ENCODE peak calls at places on chromosome 12, in five cellular contexts. K is CD8-positive, alpha-beta memory T cell; R is foreskin melanocyte; Y is NCI-H748 treated with DMSO at 0.1 percent for 48 hours; C is MCF 10A. E is an unnamed sample.

GRCh38 chr12:94353130-94353529 is 106.5 kb downstream of the CEP83 start:
- DNase-seq in R (no peak), Y (no peak), C (no peak), K (no peak), E (no peak)

GRCh38 chr12:118190266-118190665 is 54.3 kb downstream of the PEBP1 start:
- DNase-seq in C (no peak), Y (peak), R (peak), K (no peak), E (no peak)

GRCh38 chr12:91178139-91178561 is 4.5 kb downstream of the DCN start:
- DNase-seq in R (no peak), Y (no peak), K (no peak), C (peak), E (no peak)

GRCh38 chr12:90836689-90837088 is 118.3 kb downstream of the CCER1 start:
- DNase-seq in R (no peak), K (no peak), Y (no peak), C (no peak), E (no peak)

GRCh38 chr12:106602071-106602470 is 19.3 kb downstream of the RFX4 start:
- DNase-seq in K (no peak), Y (no peak), C (no peak), R (no peak), E (no peak)

GRCh38 chr12:65139389-65139788 is 18.3 kb upstream of the WIF1 start:
- DNase-seq in C (no peak), R (no peak), K (no peak), Y (no peak), E (no peak)

GRCh38 chr12:92933606-92934005 is 4.5 kb upstream of the EEA1 start:
- DNase-seq in R (no peak), Y (no peak), K (no peak), C (no peak), E (no peak)

GRCh38 chr12:46357438-46358324 is 14.9 kb downstream of the SLC38A2 start:
- DNase-seq in C (peak), R (no peak), K (no peak), Y (no peak), E (peak)

GRCh38 chr12:96585977-96586376 is 96.6 kb downstream of the CFAP54 start:
- DNase-seq in K (no peak), C (no peak), Y (no peak), R (no peak), E (no peak)

GRCh38 chr12:2642176-2642892 is 152.4 kb upstream of the FKBP4 start:
- DNase-seq in Y (no peak), K (no peak), C (no peak), R (no peak), E (no peak)

GRCh38 chr12:93442411-93443340 is 929 bp upstream of the UBE2N start:
- DNase-seq in R (no peak), K (no peak), C (no peak), Y (no peak), E (no peak)

GRCh38 chr12:23140710-23141109 is 515.7 kb downstream of the ETNK1 start:
- DNase-seq in Y (no peak), C (no peak), K (no peak), R (no peak), E (no peak)

GRCh38 chr12:97940629-97941028 is 478.0 kb downstream of the RMST start:
- DNase-seq in K (no peak), R (no peak), Y (no peak), C (no peak), E (no peak)

GRCh38 chr12:2479866-2480510 is 314.8 kb upstream of the FKBP4 start:
- DNase-seq in R (no peak), C (no peak), Y (no peak), K (no peak), E (no peak)

GRCh38 chr12:119704065-119704747 is 36.3 kb downstream of the PRKAB1 start:
- DNase-seq in C (peak), R (no peak), Y (no peak), K (no peak), E (no peak)

GRCh38 chr12:88416786-88417185 is 163.5 kb downstream of the KITLG start:
- DNase-seq in C (no peak), K (no peak), Y (no peak), R (no peak), E (no peak)

GRCh38 chr12:127822743-127823433 is 444.1 kb upstream of the TMEM132C start:
- DNase-seq in Y (no peak), R (no peak), C (no peak), K (no peak), E (no peak)

GRCh38 chr12:75979181-75979580 is 52.4 kb downstream of the PHLDA1 start:
- DNase-seq in Y (no peak), C (peak), R (peak), K (peak), E (no peak)

GRCh38 chr12:697426-697825 is 34.2 kb upstream of the NINJ2 start:
- DNase-seq in K (no peak), R (no peak), Y (no peak), C (no peak), E (no peak)

GRCh38 chr12:3563966-3564365 is 73.0 kb downstream of the PRMT8 start:
- DNase-seq in R (no peak), Y (no peak), C (no peak), K (no peak), E (no peak)

GRCh38 chr12:66837311-66837627 is 158.4 kb upstream of the GRIP1 start:
- DNase-seq in K (no peak), R (no peak), Y (no peak), C (no peak), E (no peak)

GRCh38 chr12:108611884-108612415 is 14.1 kb upstream of the TMEM119 start:
- DNase-seq in Y (no peak), K (peak), C (peak), R (no peak), E (peak)

GRCh38 chr12:130401703-130402102 is 64.0 kb downstream of the PIWIL1 start:
- DNase-seq in Y (no peak), C (no peak), R (no peak), K (no peak), E (peak)

GRCh38 chr12:25769076-25769945 is 189.2 kb upstream of the RASSF8 start:
- DNase-seq in C (peak), Y (no peak), R (peak), K (no peak), E (no peak)

GRCh38 chr12:31507966-31508365 is 83.0 kb downstream of the DENND5B start:
- DNase-seq in C (peak), K (no peak), R (no peak), Y (no peak), E (no peak)

GRCh38 chr12:26809611-26810298 is 23.2 kb downstream of the ITPR2 start:
- DNase-seq in R (peak), Y (no peak), C (peak), K (no peak), E (no peak)

GRCh38 chr12:9651265-9651729 is 18.2 kb upstream of the CLEC2D start:
- DNase-seq in R (peak), K (no peak), Y (no peak), C (peak), E (peak)

GRCh38 chr12:19220205-19220604 is 90.7 kb downstream of the PLEKHA5 start:
- DNase-seq in R (no peak), Y (no peak), C (peak), K (no peak), E (no peak)

GRCh38 chr12:107415834-107416233 is 269.8 kb upstream of the PWP1 start:
- DNase-seq in C (no peak), R (no peak), Y (no peak), K (no peak), E (no peak)

GRCh38 chr12:64618953-64619590 is 8.8 kb downstream of the RASSF3 start:
- DNase-seq in C (peak), K (no peak), R (no peak), Y (no peak), E (no peak)

GRCh38 chr12:26953447-26953846 is 15.2 kb downstream of the FGFR1OP2 start:
- DNase-seq in R (no peak), Y (no peak), K (no peak), C (no peak), E (no peak)

GRCh38 chr12:114662512-114663177 is 21.3 kb downstream of the TBX3 start:
- DNase-seq in Y (peak), R (peak), C (peak), K (peak), E (peak)

GRCh38 chr12:16062611-16063010 is 151.5 kb downstream of the DERA start:
- DNase-seq in K (no peak), Y (no peak), R (no peak), C (peak), E (no peak)

GRCh38 chr12:124299628-124300388 is 4.9 kb downstream of the RFLNA start:
- DNase-seq in K (no peak), Y (no peak), C (no peak), R (no peak), E (no peak)

GRCh38 chr12:50862316-50862715 is 19.6 kb downstream of the TMPRSS12 start:
- DNase-seq in R (peak), C (peak), K (no peak), Y (no peak), E (no peak)

GRCh38 chr12:12722351-12723146 is 5.4 kb downstream of the CDKN1B start:
- DNase-seq in K (no peak), Y (peak), C (peak), R (peak), E (no peak)

GRCh38 chr12:57112492-57113294 is 1.5 kb upstream of the STAT6 start:
- DNase-seq in C (no peak), K (no peak), Y (no peak), R (no peak), E (no peak)

GRCh38 chr12:61993734-61994345 is 266.4 kb upstream of the USP15 start:
- DNase-seq in K (no peak), R (peak), C (peak), Y (peak), E (no peak)